ENCODE peak calls at places on chromosomes 16 and 17, in six cellular contexts. X, V, A, I, C and E are unnamed samples. For H3K4me1, the result is how much of the 10 kb centered on the place peaks cover.

GRCh38 chr16:24336491-24336890 is 80.4 kb downstream of the CACNG3 start:
- DNase-seq in I (no peak), A (no peak), X (no peak), C (no peak), V (no peak), E (no peak)

GRCh38 chr17:58200024-58200633 is 7.6 kb downstream of the EPX start:
- DNase-seq in I (peak), X (peak), A (peak), V (peak), C (no peak), E (peak)

GRCh38 chr16:3195975-3196374 is 8.0 kb downstream of the OR1F1 start:
- DNase-seq in A (no peak), V (no peak), I (no peak), C (no peak), X (no peak), E (no peak)

GRCh38 chr16:3564130-3564888 is 12.9 kb downstream of the NLRC3 start:
- DNase-seq in X (no peak), I (no peak), A (no peak), V (no peak), C (no peak), E (no peak)

GRCh38 chr16:3095869-3096268 is 3.2 kb downstream of the ZSCAN10 start:
- DNase-seq in X (peak), C (no peak), I (no peak), A (no peak), V (peak), E (no peak)

GRCh38 chr16:3094289-3095027 is 4.6 kb downstream of the ZSCAN10 start:
- DNase-seq in A (peak), X (peak), V (peak), C (no peak), I (peak), E (peak)

GRCh38 chr17:4643676-4644075 is 2.2 kb upstream of the ALOX15 start:
- DNase-seq in V (no peak), X (no peak), A (no peak), C (no peak), I (peak), E (no peak)

GRCh38 chr17:69088643-69089200 is 28.0 kb upstream of the ABCA9 start:
- DNase-seq in X (no peak), I (no peak), C (no peak), A (no peak), V (no peak), E (no peak)

GRCh38 chr16:65123846-65124513 is 2.1 kb upstream of the CDH11 start:
- DNase-seq in C (no peak), I (no peak), A (no peak), V (peak), X (no peak), E (no peak)

GRCh38 chr16:30519120-30520049 is 7.0 kb downstream of the ZNF768 start:
- DNase-seq in C (no peak), I (no peak), X (no peak), A (no peak), V (no peak), E (no peak)

GRCh38 chr16:68093816-68094613 is 8.8 kb downstream of the NFATC3 start:
- DNase-seq in A (no peak), C (no peak), V (peak), I (no peak), X (peak), E (peak)

GRCh38 chr17:81328925-81329278 is 33.8 kb upstream of the SLC38A10 start:
- DNase-seq in A (no peak), X (no peak), V (peak), I (no peak), C (no peak), E (peak)

GRCh38 chr17:27575100-27575911 is 55.7 kb upstream of the LGALS9 start:
- DNase-seq in X (no peak), I (no peak), A (no peak), V (no peak), C (no peak), E (no peak)
- H3K4me1 ChIP-seq in X (under half), I (under half), A (half or more), V (under half), C (half or more), E (under half)

DNA sequence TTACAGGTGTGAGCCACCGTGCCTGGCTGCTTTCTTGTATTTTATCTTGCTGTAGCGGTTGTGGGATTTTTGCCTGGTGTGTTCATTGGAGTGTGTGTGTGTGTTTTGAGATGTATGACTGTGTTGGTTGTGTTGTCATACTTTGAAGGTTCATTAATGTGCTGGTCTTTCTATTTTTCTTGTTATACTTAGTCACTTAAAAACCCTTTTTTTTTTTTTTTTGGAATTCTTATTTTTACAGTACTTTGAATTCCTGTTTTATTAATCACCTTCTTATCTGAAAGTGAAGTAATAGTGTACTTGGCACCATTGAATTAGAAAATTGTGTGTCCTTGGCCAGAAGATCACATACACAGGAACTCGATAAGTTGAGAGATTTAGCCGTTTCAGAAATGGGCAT is 30.2 kb downstream of the TENT4B start:
- DNase-seq in A (no peak), V (peak), I (no peak), X (no peak), C (no peak), E (no peak)
- H3K4me1 ChIP-seq in A (half or more), V (under half), I (under half), X (under half), C (under half), E (under half)

DNA sequence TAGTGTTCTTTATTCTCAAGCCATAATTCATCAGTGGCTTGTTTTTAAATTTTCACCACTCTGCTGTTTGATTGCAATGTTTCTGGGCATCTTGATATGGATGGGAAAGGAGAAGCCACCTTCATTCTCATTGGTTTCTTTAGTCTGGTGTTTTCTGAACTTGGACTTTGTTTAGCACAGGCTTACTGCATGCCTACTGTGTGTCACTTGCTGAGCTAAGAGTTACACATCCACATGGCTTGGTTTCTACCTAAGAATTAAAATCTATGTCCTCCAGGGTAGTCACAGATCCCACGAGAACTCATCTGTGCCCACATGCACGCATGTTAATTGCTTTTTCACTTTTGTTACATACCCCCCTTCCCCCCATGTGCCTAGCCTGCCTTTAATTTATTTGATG is 4.6 kb downstream of the CMIP start:
- DNase-seq in I (peak), C (no peak), V (no peak), A (no peak), X (no peak), E (no peak)
- H3K4me1 ChIP-seq in I (under half), C (under half), V (under half), A (half or more), X (half or more), E (under half)

GRCh38 chr16:58435779-58436178 is 43.5 kb downstream of the GINS3 start:
- DNase-seq in C (no peak), I (no peak), V (no peak), A (no peak), X (no peak), E (no peak)

GRCh38 chr16:58430718-58431117 is 38.4 kb downstream of the GINS3 start:
- DNase-seq in I (no peak), A (no peak), V (no peak), X (no peak), C (no peak), E (no peak)

GRCh38 chr16:58428621-58429557 is 36.6 kb downstream of the GINS3 start:
- DNase-seq in A (no peak), V (no peak), X (no peak), I (no peak), C (no peak), E (no peak)

DNA sequence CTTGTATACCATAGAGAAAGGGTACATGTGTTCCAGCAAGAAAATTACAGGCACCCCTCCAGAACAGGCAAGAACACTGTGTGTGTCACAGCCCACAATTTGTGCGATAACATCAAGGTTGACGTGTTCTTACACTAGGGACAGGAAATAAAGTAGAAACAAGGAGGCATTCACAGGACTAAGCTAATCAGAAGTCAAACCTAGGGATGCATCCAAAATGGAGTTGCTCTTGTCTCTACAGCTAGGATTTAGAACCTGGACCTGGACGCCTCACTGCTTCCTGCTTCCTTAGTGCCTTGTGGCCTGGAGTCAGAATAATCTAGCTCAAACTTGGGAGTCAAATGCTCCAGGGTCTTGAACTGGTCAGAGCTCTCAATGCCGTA is 41.3 kb downstream of the GINS3 start:
- DNase-seq in X (no peak), V (no peak), A (no peak), I (no peak), C (no peak), E (peak)
- H3K4me1 ChIP-seq in X (under half), V (under half), A (under half), I (under half), C (under half), E (under half)

GRCh38 chr17:2067048-2067452 is 12.1 kb downstream of the HIC1 start:
- DNase-seq in V (no peak), X (no peak), A (no peak), C (no peak), I (no peak), E (no peak)

GRCh38 chr17:2068589-2069051 is 13.7 kb downstream of the HIC1 start:
- DNase-seq in C (peak), V (no peak), A (no peak), X (no peak), I (no peak), E (no peak)

GRCh38 chr17:2068101-2068518 is 13.2 kb downstream of the HIC1 start:
- DNase-seq in A (no peak), I (no peak), C (peak), X (no peak), V (peak), E (no peak)

GRCh38 chr17:2064980-2065785 is 10.3 kb downstream of the HIC1 start:
- DNase-seq in I (no peak), V (peak), X (peak), C (peak), A (no peak), E (no peak)

DNA sequence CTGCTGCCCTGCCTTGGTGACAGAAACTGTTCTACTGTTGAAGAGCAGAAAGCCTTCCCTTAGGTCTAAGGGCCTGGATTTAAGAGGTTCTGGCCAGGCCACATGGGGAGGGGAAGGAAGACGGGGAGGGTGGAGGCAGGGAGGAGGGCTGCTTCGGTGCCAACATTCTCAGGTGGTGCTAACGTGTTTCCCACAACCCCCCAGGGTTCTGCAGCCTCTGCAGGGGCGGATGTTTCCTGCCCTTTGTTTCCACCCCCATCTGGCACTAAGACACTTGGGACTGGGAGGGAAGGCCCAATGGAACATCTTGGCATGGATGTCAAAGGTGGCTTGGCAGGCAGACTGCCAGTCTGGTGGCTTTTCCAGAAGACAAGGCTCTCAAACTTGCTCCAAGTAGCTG is 12.7 kb downstream of the HIC1 start:
- DNase-seq in V (no peak), X (no peak), A (no peak), C (peak), I (no peak), E (no peak)
- H3K4me1 ChIP-seq in V (half or more), X (under half), A (under half), C (under half), I (under half), E (under half)

DNA sequence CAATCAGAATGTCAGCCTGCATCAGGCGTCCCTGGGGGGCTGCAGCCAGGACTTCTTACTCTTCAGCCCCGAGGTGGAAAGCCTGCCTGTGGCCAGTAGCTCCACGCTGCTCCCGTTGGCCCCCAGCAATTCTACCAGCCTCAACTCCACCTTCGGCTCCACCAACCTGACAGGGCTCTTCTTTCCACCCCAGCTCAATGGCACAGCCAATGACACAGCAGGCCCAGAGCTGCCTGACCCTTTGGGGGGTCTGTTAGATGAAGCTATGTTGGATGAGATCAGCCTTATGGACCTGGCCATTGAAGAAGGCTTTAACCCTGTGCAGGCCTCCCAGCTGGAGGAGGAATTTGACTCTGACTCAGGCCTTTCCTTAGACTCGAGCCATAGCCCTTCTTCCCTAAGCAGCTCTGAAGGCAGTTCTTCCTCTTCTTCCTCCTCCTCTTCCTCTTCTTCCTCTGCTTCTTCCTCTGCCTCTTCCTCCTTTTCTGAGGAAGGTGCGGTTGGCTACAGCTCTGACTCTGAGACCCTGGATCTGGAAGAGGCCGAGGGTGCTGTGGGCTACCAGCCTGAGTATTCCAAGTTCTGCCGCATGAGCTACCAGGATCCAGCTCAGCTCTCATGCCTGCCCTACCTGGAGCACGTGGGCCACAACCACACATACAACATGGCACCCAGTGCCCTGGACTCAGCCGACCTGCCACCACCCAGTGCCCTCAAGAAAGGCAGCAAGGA is 10.4 kb downstream of the NFE2L1 start:
- DNase-seq in X (no peak), C (no peak), I (no peak), V (no peak), A (no peak), E (no peak)
- H3K4me1 ChIP-seq in X (under half), C (half or more), I (under half), V (under half), A (under half), E (under half)